ENCODE peak calls at places on chromosomes 2 and 18, in nine cellular contexts. D is naive B cell; Z is stimulated activated CD8-positive, alpha-beta memory T cell treated with anti-CD3 and anti-CD28 coated beads, Interleukin-15, amount 100 ng/mL, for 24 hours; E is LHCN-M2; G is stimulated activated CD4-positive, alpha-beta T cell treated with anti-CD3 and anti-CD28 coated beads, Interleukin-15, amount 100 ng/mL, for 24 hours; B is astrocyte; T is substantia nigra; U is central memory CD4-positive, alpha-beta T cell; S is activated gamma-delta T cell treated with Interleukin-2 at 50 U/mL for 16 hours. C is an unnamed sample.

GRCh38 chr2:232421189-232421785 is 14.6 kb downstream of the ALPG start:
- DNase-seq in D (no peak), Z (no peak), E (no peak), G (peak), B (no peak), T (no peak), U (no peak), S (no peak), C (no peak)

GRCh38 chr2:45781464-45781811 is 130.0 kb downstream of the PRKCE start:
- DNase-seq in D (no peak), Z (no peak), E (no peak), G (no peak), B (no peak), T (no peak), U (no peak), S (no peak), C (no peak)

GRCh38 chr2:128155970-128156369 is 65.0 kb downstream of the UGGT1 start:
- DNase-seq in D (no peak), Z (no peak), E (no peak), G (no peak), B (no peak), T (no peak), U (no peak), S (no peak), C (no peak)

GRCh38 chr2:68251855-68252406 is 401 bp downstream of the PPP3R1 start:
- DNase-seq in D (peak), Z (no peak), E (no peak), G (peak), B (no peak), T (no peak), U (peak), S (peak), C (no peak)

GRCh38 chr18:62697636-62698035 is 17.7 kb upstream of the PHLPP1 start:
- DNase-seq in D (no peak), Z (no peak), E (no peak), G (no peak), B (no peak), T (no peak), U (no peak), S (no peak), C (no peak)

GRCh38 chr2:183248866-183249567 is 124.8 kb downstream of the NUP35 start:
- DNase-seq in D (no peak), Z (no peak), E (peak), G (no peak), B (peak), T (no peak), U (no peak), S (no peak), C (peak)

GRCh38 chr18:6633370-6633769 is 96.1 kb upstream of the ARHGAP28 start:
- DNase-seq in D (no peak), Z (no peak), E (no peak), G (no peak), B (no peak), T (no peak), U (no peak), S (no peak), C (no peak)

GRCh38 chr2:205892141-205893064 is 193.6 kb downstream of the INO80D start:
- DNase-seq in D (no peak), Z (no peak), E (no peak), G (no peak), B (peak), T (peak), U (no peak), S (no peak), C (no peak)

GRCh38 chr2:18950598-18950933 is 361.2 kb upstream of the NT5C1B start:
- DNase-seq in D (no peak), Z (no peak), E (no peak), G (no peak), B (no peak), T (no peak), U (no peak), S (no peak), C (no peak)

C was measured in LoVo.